ENCODE peak calls at places on chromosome 17, in nine cellular contexts. One of them, this sample, is unnamed.

GRCh38 chr17:45276031-45276430 is 14.1 kb upstream of the SPATA32 start:
- DNase-seq in prostate gland: no peak
- DNase-seq in adrenal gland: no peak
- DNase-seq in lower leg skin: no peak
- DNase-seq in breast epithelium: no peak
- DNase-seq in Peyer's patch: no peak
- DNase-seq in stomach: no peak
- DNase-seq in H54: no peak
- DNase-seq in NB4: no peak
- DNase-seq in this sample: no peak

GRCh38 chr17:52157603-52158449 is 688 bp downstream of the CA10 start:
- DNase-seq in lower leg skin: no peak
- DNase-seq in Peyer's patch: no peak
- DNase-seq in adrenal gland: no peak
- DNase-seq in breast epithelium: no peak
- DNase-seq in H54: no peak
- DNase-seq in stomach: no peak
- DNase-seq in NB4: no peak
- DNase-seq in prostate gland: no peak
- DNase-seq in this sample: no peak

GRCh38 chr17:74055508-74056160 is 147.8 kb upstream of the RPL38 start:
- DNase-seq in NB4: no peak
- DNase-seq in H54: no peak
- DNase-seq in stomach: no peak
- DNase-seq in lower leg skin: no peak
- DNase-seq in breast epithelium: no peak
- DNase-seq in Peyer's patch: no peak
- DNase-seq in adrenal gland: no peak
- DNase-seq in prostate gland: no peak
- DNase-seq in this sample: no peak

GRCh38 chr17:80706454-80706853 is 161.8 kb downstream of the RPTOR start:
- DNase-seq in prostate gland: no peak
- DNase-seq in lower leg skin: no peak
- DNase-seq in NB4: no peak
- DNase-seq in adrenal gland: no peak
- DNase-seq in Peyer's patch: no peak
- DNase-seq in stomach: no peak
- DNase-seq in H54: no peak
- DNase-seq in breast epithelium: no peak
- DNase-seq in this sample: no peak

GRCh38 chr17:5299383-5299782 is 17.3 kb downstream of the RABEP1 start:
- DNase-seq in stomach: no peak
- DNase-seq in prostate gland: no peak
- DNase-seq in H54: no peak
- DNase-seq in breast epithelium: no peak
- DNase-seq in lower leg skin: no peak
- DNase-seq in adrenal gland: no peak
- DNase-seq in Peyer's patch: no peak
- DNase-seq in NB4: no peak
- DNase-seq in this sample: no peak

GRCh38 chr17:77736721-77737120 is 221.8 kb upstream of the TNRC6C start:
- DNase-seq in H54: no peak
- DNase-seq in stomach: no peak
- DNase-seq in lower leg skin: peak; percentile 77
- DNase-seq in prostate gland: no peak
- DNase-seq in adrenal gland: peak; percentile 46
- DNase-seq in breast epithelium: no peak
- DNase-seq in Peyer's patch: no peak
- DNase-seq in NB4: no peak
- DNase-seq in this sample: no peak

GRCh38 chr17:27423651-27424050 is 32.6 kb upstream of the KSR1 start:
- DNase-seq in breast epithelium: no peak
- DNase-seq in Peyer's patch: no peak
- DNase-seq in H54: no peak
- DNase-seq in prostate gland: no peak
- DNase-seq in stomach: no peak
- DNase-seq in NB4: no peak
- DNase-seq in adrenal gland: no peak
- DNase-seq in lower leg skin: no peak
- DNase-seq in this sample: no peak

GRCh38 chr17:83199500-83200201 is 120.2 kb downstream of the METRNL start:
- DNase-seq in H54: no peak
- DNase-seq in Peyer's patch: peak; percentile 61
- DNase-seq in adrenal gland: peak; percentile 75
- DNase-seq in stomach: peak; percentile 51
- DNase-seq in breast epithelium: peak; percentile 43
- DNase-seq in lower leg skin: peak; percentile 89
- DNase-seq in prostate gland: no peak
- DNase-seq in NB4: peak; percentile 91
- DNase-seq in this sample: no peak

GRCh38 chr17:75662511-75662910 is 4.4 kb downstream of the RECQL5 start:
- DNase-seq in stomach: no peak
- DNase-seq in H54: no peak
- DNase-seq in NB4: no peak
- DNase-seq in breast epithelium: no peak
- DNase-seq in adrenal gland: no peak
- DNase-seq in prostate gland: no peak
- DNase-seq in lower leg skin: no peak
- DNase-seq in Peyer's patch: no peak
- DNase-seq in this sample: no peak

GRCh38 chr17:29125651-29126050 is 54.5 kb downstream of the MYO18A start:
- DNase-seq in adrenal gland: no peak
- DNase-seq in NB4: no peak
- DNase-seq in H54: no peak
- DNase-seq in lower leg skin: no peak
- DNase-seq in breast epithelium: no peak
- DNase-seq in Peyer's patch: no peak
- DNase-seq in stomach: no peak
- DNase-seq in prostate gland: no peak
- DNase-seq in this sample: no peak

GRCh38 chr17:21287703-21288449 is 3.4 kb downstream of the MAP2K3 start:
- DNase-seq in lower leg skin: peak; percentile 99
- DNase-seq in prostate gland: peak; percentile 94
- DNase-seq in NB4: peak; percentile 99
- DNase-seq in breast epithelium: peak; percentile 95
- DNase-seq in adrenal gland: peak; percentile 99
- DNase-seq in Peyer's patch: peak; percentile 96
- DNase-seq in stomach: peak; percentile 99
- DNase-seq in H54: peak; percentile 92
- DNase-seq in this sample: peak; percentile 89

GRCh38 chr17:21284319-21285163 is at the start of gene MAP2K3:
- DNase-seq in NB4: peak; percentile 100
- DNase-seq in prostate gland: peak; percentile 100
- DNase-seq in H54: peak; percentile 95
- DNase-seq in breast epithelium: peak; percentile 99
- DNase-seq in adrenal gland: peak; percentile 100
- DNase-seq in stomach: peak; percentile 100
- DNase-seq in Peyer's patch: peak; percentile 100
- DNase-seq in lower leg skin: peak; percentile 100
- DNase-seq in this sample: peak; percentile 99

GRCh38 chr17:21286771-21287702 is 2.5 kb downstream of the MAP2K3 start:
- DNase-seq in NB4: peak; percentile 15
- DNase-seq in adrenal gland: no peak
- DNase-seq in lower leg skin: peak; percentile 87
- DNase-seq in prostate gland: no peak
- DNase-seq in stomach: peak; percentile 88
- DNase-seq in H54: no peak
- DNase-seq in breast epithelium: no peak
- DNase-seq in Peyer's patch: no peak
- DNase-seq in this sample: peak; percentile 46

GRCh38 chr17:21285164-21286065 is 904 bp downstream of the MAP2K3 start:
- DNase-seq in adrenal gland: peak; percentile 85
- DNase-seq in breast epithelium: no peak
- DNase-seq in stomach: peak; percentile 61
- DNase-seq in Peyer's patch: peak; percentile 28
- DNase-seq in prostate gland: no peak
- DNase-seq in NB4: peak; percentile 60
- DNase-seq in lower leg skin: peak; percentile 77
- DNase-seq in H54: no peak
- DNase-seq in this sample: peak; percentile 65

GRCh38 chr17:21286066-21286770 is 1.7 kb downstream of the MAP2K3 start:
- DNase-seq in Peyer's patch: peak; percentile 59
- DNase-seq in lower leg skin: peak; percentile 98
- DNase-seq in adrenal gland: peak; percentile 97
- DNase-seq in stomach: peak; percentile 91
- DNase-seq in breast epithelium: peak; percentile 84
- DNase-seq in NB4: peak; percentile 96
- DNase-seq in prostate gland: peak; percentile 83
- DNase-seq in H54: peak; percentile 93
- DNase-seq in this sample: peak; percentile 65
- TF ChIP-seq POLR2A in Peyer's patch: peak; percentile 88
- TF ChIP-seq POLR2A in lower leg skin: no peak
- TF ChIP-seq POLR2A in adrenal gland: peak; percentile 94
- TF ChIP-seq POLR2A in stomach: no peak
- TF ChIP-seq POLR2A in breast epithelium: no peak
- TF ChIP-seq POLR2A in NB4: peak; percentile 35
- TF ChIP-seq POLR2A in prostate gland: peak; percentile 60
- TF ChIP-seq POLR2A in H54: peak; percentile 52
- TF ChIP-seq POLR2A in this sample: peak; percentile 49

DNA sequence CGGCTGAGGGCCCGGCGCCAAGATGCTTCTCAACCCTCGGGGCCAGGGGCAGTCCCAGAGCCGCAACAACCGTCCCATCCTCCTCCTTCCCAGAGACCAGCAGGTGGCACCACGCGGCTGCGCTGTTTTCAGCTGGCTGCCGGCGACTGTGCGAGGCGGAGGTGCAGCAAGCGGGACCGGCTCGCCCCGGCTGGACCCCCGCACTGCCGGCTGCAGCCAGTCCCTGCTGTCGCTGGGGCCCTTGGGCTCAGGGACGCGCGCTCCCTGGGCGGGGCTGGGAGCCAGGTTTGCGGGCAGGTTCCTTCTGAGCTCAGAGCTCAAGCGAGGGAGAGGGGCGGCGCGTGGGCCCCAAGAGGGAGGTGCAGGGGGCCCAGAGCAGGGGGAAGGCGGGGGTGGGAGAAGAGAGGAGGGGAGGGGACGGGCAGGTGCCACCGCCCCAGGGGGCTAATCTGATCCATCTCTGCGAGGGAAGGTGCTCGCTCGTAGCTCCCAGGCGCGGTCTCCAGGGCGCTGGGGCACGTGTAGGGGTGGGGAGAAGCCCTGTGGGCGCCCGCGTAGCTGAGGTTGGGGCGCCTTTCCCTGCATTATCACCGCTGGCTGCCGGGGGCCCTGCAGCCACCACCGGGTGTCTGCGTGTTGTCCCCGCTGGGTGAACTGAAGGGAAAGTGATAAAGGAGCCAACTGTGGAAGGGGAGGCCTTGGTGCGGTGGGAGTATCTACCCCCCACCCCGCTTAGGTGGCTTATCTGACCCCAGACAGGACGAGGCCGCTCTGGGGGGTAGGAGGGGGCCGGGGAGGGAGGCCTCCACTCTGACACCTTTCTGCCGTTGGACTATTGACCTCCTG is 24.2 kb downstream of the STAT5A start:
- DNase-seq in adrenal gland: peak; percentile 96
- DNase-seq in lower leg skin: peak; percentile 96
- DNase-seq in prostate gland: peak; percentile 78
- DNase-seq in NB4: peak; percentile 96
- DNase-seq in stomach: peak; percentile 80
- DNase-seq in H54: no peak
- DNase-seq in breast epithelium: peak; percentile 91
- DNase-seq in Peyer's patch: peak; percentile 84
- DNase-seq in this sample: peak; percentile 92
- TF ChIP-seq POLR2A in adrenal gland: peak; percentile 75
- TF ChIP-seq POLR2A in lower leg skin: no peak
- TF ChIP-seq POLR2A in prostate gland: no peak
- TF ChIP-seq POLR2A in NB4: no peak
- TF ChIP-seq POLR2A in stomach: no peak
- TF ChIP-seq POLR2A in H54: no peak
- TF ChIP-seq POLR2A in breast epithelium: no peak
- TF ChIP-seq POLR2A in Peyer's patch: no peak
- TF ChIP-seq POLR2A in this sample: peak; percentile 18

GRCh38 chr17:72517413-72518237 is 396.8 kb downstream of the SOX9 start:
- DNase-seq in breast epithelium: no peak
- DNase-seq in lower leg skin: no peak
- DNase-seq in H54: no peak
- DNase-seq in NB4: no peak
- DNase-seq in prostate gland: no peak
- DNase-seq in adrenal gland: no peak
- DNase-seq in Peyer's patch: no peak
- DNase-seq in stomach: peak; percentile 42
- DNase-seq in this sample: no peak

GRCh38 chr17:72520665-72521303 is 400.0 kb downstream of the SOX9 start:
- DNase-seq in adrenal gland: no peak
- DNase-seq in prostate gland: no peak
- DNase-seq in lower leg skin: no peak
- DNase-seq in breast epithelium: no peak
- DNase-seq in stomach: no peak
- DNase-seq in NB4: no peak
- DNase-seq in Peyer's patch: no peak
- DNase-seq in H54: no peak
- DNase-seq in this sample: no peak

GRCh38 chr17:72518333-72518732 is 397.5 kb downstream of the SOX9 start:
- DNase-seq in breast epithelium: no peak
- DNase-seq in prostate gland: no peak
- DNase-seq in H54: no peak
- DNase-seq in Peyer's patch: no peak
- DNase-seq in lower leg skin: no peak
- DNase-seq in stomach: no peak
- DNase-seq in NB4: no peak
- DNase-seq in adrenal gland: no peak
- DNase-seq in this sample: no peak

GRCh38 chr17:72519598-72519936 is 398.7 kb downstream of the SOX9 start:
- DNase-seq in adrenal gland: no peak
- DNase-seq in breast epithelium: no peak
- DNase-seq in stomach: no peak
- DNase-seq in prostate gland: no peak
- DNase-seq in Peyer's patch: no peak
- DNase-seq in NB4: no peak
- DNase-seq in lower leg skin: no peak
- DNase-seq in H54: no peak
- DNase-seq in this sample: no peak

GRCh38 chr17:72518810-72519597 is 398.2 kb downstream of the SOX9 start:
- DNase-seq in Peyer's patch: no peak
- DNase-seq in NB4: no peak
- DNase-seq in H54: no peak
- DNase-seq in lower leg skin: no peak
- DNase-seq in stomach: peak; percentile 76
- DNase-seq in prostate gland: peak; percentile 79
- DNase-seq in breast epithelium: peak; percentile 59
- DNase-seq in adrenal gland: no peak
- DNase-seq in this sample: no peak
- TF ChIP-seq POLR2A in Peyer's patch: no peak
- TF ChIP-seq POLR2A in NB4: no peak
- TF ChIP-seq POLR2A in H54: no peak
- TF ChIP-seq POLR2A in lower leg skin: no peak
- TF ChIP-seq POLR2A in stomach: no peak
- TF ChIP-seq POLR2A in prostate gland: no peak
- TF ChIP-seq POLR2A in breast epithelium: no peak
- TF ChIP-seq POLR2A in adrenal gland: no peak
- TF ChIP-seq POLR2A in this sample: no peak

GRCh38 chr17:81845881-81846742 is 11.3 kb upstream of the PPP1R27 start:
- DNase-seq in breast epithelium: no peak
- DNase-seq in lower leg skin: no peak
- DNase-seq in prostate gland: no peak
- DNase-seq in stomach: no peak
- DNase-seq in Peyer's patch: no peak
- DNase-seq in NB4: no peak
- DNase-seq in adrenal gland: no peak
- DNase-seq in H54: no peak
- DNase-seq in this sample: no peak
- TF ChIP-seq POLR2A in breast epithelium: no peak
- TF ChIP-seq POLR2A in lower leg skin: no peak
- TF ChIP-seq POLR2A in prostate gland: no peak
- TF ChIP-seq POLR2A in stomach: no peak
- TF ChIP-seq POLR2A in Peyer's patch: no peak
- TF ChIP-seq POLR2A in NB4: no peak
- TF ChIP-seq POLR2A in adrenal gland: no peak
- TF ChIP-seq POLR2A in H54: no peak
- TF ChIP-seq POLR2A in this sample: no peak